ENCODE peak calls at places on chromosomes 16 and 17, in ten cellular contexts. One of them, this sample, is unnamed.

GRCh38 chr16:87860553-87861299 is 8.6 kb downstream of the SLC7A5 start:
- DNase-seq in uterus: no peak
- DNase-seq in Peyer's patch: no peak
- DNase-seq in A549: peak
- DNase-seq in vagina: no peak
- DNase-seq in H1: no peak
- DNase-seq in IMR-90: peak
- DNase-seq in breast epithelium: no peak
- DNase-seq in lower leg skin: no peak
- DNase-seq in adrenal gland: peak
- DNase-seq in this sample: no peak

GRCh38 chr17:73865825-73866224 is 221.6 kb upstream of the SDK2 start:
- DNase-seq in H1: no peak
- DNase-seq in breast epithelium: no peak
- DNase-seq in adrenal gland: no peak
- DNase-seq in vagina: no peak
- DNase-seq in Peyer's patch: no peak
- DNase-seq in IMR-90: no peak
- DNase-seq in A549: no peak
- DNase-seq in uterus: no peak
- DNase-seq in lower leg skin: no peak
- DNase-seq in this sample: no peak

GRCh38 chr16:11078812-11079459 is 134.6 kb downstream of the CLEC16A start:
- DNase-seq in uterus: peak
- DNase-seq in adrenal gland: no peak
- DNase-seq in Peyer's patch: no peak
- DNase-seq in breast epithelium: no peak
- DNase-seq in lower leg skin: peak
- DNase-seq in vagina: no peak
- DNase-seq in A549: no peak
- DNase-seq in H1: no peak
- DNase-seq in IMR-90: peak
- DNase-seq in this sample: no peak

GRCh38 chr16:78100162-78100467 is 661 bp downstream of the WWOX start:
- DNase-seq in adrenal gland: no peak
- DNase-seq in vagina: no peak
- DNase-seq in Peyer's patch: no peak
- DNase-seq in IMR-90: no peak
- DNase-seq in breast epithelium: no peak
- DNase-seq in H1: no peak
- DNase-seq in lower leg skin: no peak
- DNase-seq in A549: peak
- DNase-seq in uterus: no peak
- DNase-seq in this sample: no peak

GRCh38 chr17:38333635-38334295 is 10.0 kb downstream of the GPR179 start:
- DNase-seq in lower leg skin: no peak
- DNase-seq in breast epithelium: no peak
- DNase-seq in H1: peak
- DNase-seq in uterus: no peak
- DNase-seq in Peyer's patch: peak
- DNase-seq in IMR-90: no peak
- DNase-seq in A549: peak
- DNase-seq in adrenal gland: no peak
- DNase-seq in vagina: no peak
- DNase-seq in this sample: no peak

GRCh38 chr16:27632267-27632666 is 82.3 kb downstream of the KATNIP start:
- DNase-seq in uterus: no peak
- DNase-seq in A549: no peak
- DNase-seq in adrenal gland: no peak
- DNase-seq in lower leg skin: no peak
- DNase-seq in breast epithelium: no peak
- DNase-seq in vagina: no peak
- DNase-seq in H1: no peak
- DNase-seq in IMR-90: no peak
- DNase-seq in Peyer's patch: no peak
- DNase-seq in this sample: no peak

GRCh38 chr17:32489320-32490100 is 2.7 kb downstream of the CDK5R1 start:
- DNase-seq in A549: no peak
- DNase-seq in adrenal gland: no peak
- DNase-seq in H1: no peak
- DNase-seq in lower leg skin: no peak
- DNase-seq in vagina: no peak
- DNase-seq in IMR-90: no peak
- DNase-seq in Peyer's patch: peak
- DNase-seq in uterus: no peak
- DNase-seq in breast epithelium: no peak
- DNase-seq in this sample: peak

GRCh38 chr17:54536306-54536705 is 364.3 kb upstream of the TOM1L1 start:
- DNase-seq in H1: peak
- DNase-seq in A549: no peak
- DNase-seq in adrenal gland: no peak
- DNase-seq in vagina: no peak
- DNase-seq in Peyer's patch: no peak
- DNase-seq in breast epithelium: no peak
- DNase-seq in lower leg skin: no peak
- DNase-seq in uterus: no peak
- DNase-seq in IMR-90: no peak
- DNase-seq in this sample: no peak

GRCh38 chr17:31053076-31053475 is 41.7 kb upstream of the NF1 start:
- DNase-seq in lower leg skin: no peak
- DNase-seq in breast epithelium: no peak
- DNase-seq in vagina: no peak
- DNase-seq in H1: no peak
- DNase-seq in adrenal gland: no peak
- DNase-seq in A549: no peak
- DNase-seq in IMR-90: no peak
- DNase-seq in uterus: no peak
- DNase-seq in Peyer's patch: no peak
- DNase-seq in this sample: no peak

GRCh38 chr17:31054761-31055160 is 40.0 kb upstream of the NF1 start:
- DNase-seq in lower leg skin: no peak
- DNase-seq in A549: no peak
- DNase-seq in Peyer's patch: no peak
- DNase-seq in IMR-90: no peak
- DNase-seq in vagina: no peak
- DNase-seq in breast epithelium: no peak
- DNase-seq in adrenal gland: no peak
- DNase-seq in H1: no peak
- DNase-seq in uterus: no peak
- DNase-seq in this sample: no peak

GRCh38 chr17:31050948-31051347 is 43.8 kb upstream of the NF1 start:
- DNase-seq in uterus: no peak
- DNase-seq in vagina: no peak
- DNase-seq in Peyer's patch: no peak
- DNase-seq in A549: no peak
- DNase-seq in H1: no peak
- DNase-seq in IMR-90: no peak
- DNase-seq in adrenal gland: no peak
- DNase-seq in breast epithelium: no peak
- DNase-seq in lower leg skin: no peak
- DNase-seq in this sample: no peak

GRCh38 chr17:31051517-31051916 is 43.3 kb upstream of the NF1 start:
- DNase-seq in adrenal gland: no peak
- DNase-seq in lower leg skin: no peak
- DNase-seq in A549: no peak
- DNase-seq in Peyer's patch: no peak
- DNase-seq in uterus: no peak
- DNase-seq in vagina: no peak
- DNase-seq in breast epithelium: no peak
- DNase-seq in H1: no peak
- DNase-seq in IMR-90: no peak
- DNase-seq in this sample: no peak

DNA sequence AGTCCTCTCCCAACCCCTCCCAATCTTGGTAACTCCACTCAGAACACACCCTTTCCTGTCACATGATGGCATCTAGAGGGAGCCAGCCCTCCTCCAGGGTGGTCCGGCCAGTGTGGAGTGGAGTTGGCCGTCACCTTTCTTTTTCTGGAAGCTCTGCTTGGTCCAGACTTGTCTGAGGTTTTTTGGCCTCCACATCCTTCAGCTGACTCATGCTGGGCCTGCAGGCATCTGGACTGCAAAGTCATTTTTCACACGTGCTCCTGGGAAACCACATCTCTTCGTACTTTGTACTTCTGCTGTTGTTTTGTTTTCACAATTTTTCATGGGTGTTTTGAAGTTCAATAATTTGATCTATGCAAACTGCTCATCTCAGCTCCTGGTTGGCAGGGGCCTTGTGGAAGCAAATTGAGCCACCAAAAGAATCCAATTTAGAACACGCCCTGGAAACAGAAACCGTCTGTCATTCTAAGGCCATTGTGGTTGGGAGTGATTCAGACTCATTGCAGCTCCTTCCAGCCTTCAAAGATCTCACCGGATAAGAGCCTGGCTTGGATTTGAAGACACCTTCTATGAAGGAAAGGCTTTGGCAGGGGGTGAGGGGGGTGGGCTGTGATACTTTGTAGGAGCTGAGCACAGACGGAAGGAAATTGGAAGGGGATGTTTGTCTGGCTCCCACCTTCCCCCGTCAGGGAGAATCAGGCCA is 42.4 kb upstream of the NF1 start:
- DNase-seq in IMR-90: peak
- DNase-seq in adrenal gland: peak
- DNase-seq in A549: peak
- DNase-seq in lower leg skin: peak
- DNase-seq in Peyer's patch: no peak
- DNase-seq in uterus: peak
- DNase-seq in breast epithelium: no peak
- DNase-seq in H1: no peak
- DNase-seq in vagina: no peak
- DNase-seq in this sample: no peak
- H3K4me3 ChIP-seq in IMR-90: no peak
- H3K4me3 ChIP-seq in adrenal gland: no peak
- H3K4me3 ChIP-seq in A549: no peak
- H3K4me3 ChIP-seq in lower leg skin: no peak
- H3K4me3 ChIP-seq in Peyer's patch: no peak
- H3K4me3 ChIP-seq in uterus: no peak
- H3K4me3 ChIP-seq in breast epithelium: no peak
- H3K4me3 ChIP-seq in H1: no peak
- H3K4me3 ChIP-seq in vagina: no peak
- H3K4me3 ChIP-seq in this sample: no peak

GRCh38 chr16:29820730-29821662 is 734 bp downstream of the MVP start:
- DNase-seq in IMR-90: no peak
- DNase-seq in uterus: peak
- DNase-seq in lower leg skin: no peak
- DNase-seq in vagina: peak
- DNase-seq in adrenal gland: peak
- DNase-seq in breast epithelium: no peak
- DNase-seq in H1: no peak
- DNase-seq in Peyer's patch: peak
- DNase-seq in A549: peak
- DNase-seq in this sample: no peak

GRCh38 chr16:29819506-29819905 is 756 bp upstream of the MVP start:
- DNase-seq in vagina: no peak
- DNase-seq in lower leg skin: no peak
- DNase-seq in uterus: no peak
- DNase-seq in IMR-90: no peak
- DNase-seq in adrenal gland: peak
- DNase-seq in A549: peak
- DNase-seq in H1: no peak
- DNase-seq in breast epithelium: no peak
- DNase-seq in Peyer's patch: no peak
- DNase-seq in this sample: no peak

GRCh38 chr16:29821663-29822115 is 1.4 kb downstream of the MVP start:
- DNase-seq in Peyer's patch: peak
- DNase-seq in lower leg skin: no peak
- DNase-seq in vagina: no peak
- DNase-seq in H1: no peak
- DNase-seq in IMR-90: peak
- DNase-seq in uterus: peak
- DNase-seq in A549: peak
- DNase-seq in adrenal gland: peak
- DNase-seq in breast epithelium: no peak
- DNase-seq in this sample: no peak

GRCh38 chr16:29818082-29818481 is 2.1 kb downstream of the PAGR1 start:
- DNase-seq in breast epithelium: no peak
- DNase-seq in IMR-90: no peak
- DNase-seq in Peyer's patch: no peak
- DNase-seq in vagina: no peak
- DNase-seq in H1: no peak
- DNase-seq in adrenal gland: no peak
- DNase-seq in A549: no peak
- DNase-seq in lower leg skin: no peak
- DNase-seq in uterus: no peak
- DNase-seq in this sample: no peak

GRCh38 chr16:29820271-29820701 is at the start of gene MVP:
- DNase-seq in vagina: peak
- DNase-seq in lower leg skin: no peak
- DNase-seq in H1: no peak
- DNase-seq in uterus: peak
- DNase-seq in adrenal gland: peak
- DNase-seq in A549: peak
- DNase-seq in breast epithelium: peak
- DNase-seq in IMR-90: peak
- DNase-seq in Peyer's patch: peak
- DNase-seq in this sample: peak
- TF ChIP-seq POLR2A in vagina: no peak
- TF ChIP-seq POLR2A in lower leg skin: no peak
- TF ChIP-seq POLR2A in H1: no peak
- TF ChIP-seq POLR2A in uterus: peak
- TF ChIP-seq POLR2A in adrenal gland: peak
- TF ChIP-seq POLR2A in A549: no peak
- TF ChIP-seq POLR2A in breast epithelium: peak
- TF ChIP-seq POLR2A in IMR-90: no peak
- TF ChIP-seq POLR2A in Peyer's patch: peak
- TF ChIP-seq POLR2A in this sample: peak

GRCh38 chr16:50369133-50369804 is 481 bp upstream of the BRD7 start:
- DNase-seq in breast epithelium: no peak
- DNase-seq in lower leg skin: no peak
- DNase-seq in H1: no peak
- DNase-seq in Peyer's patch: no peak
- DNase-seq in IMR-90: no peak
- DNase-seq in uterus: no peak
- DNase-seq in vagina: no peak
- DNase-seq in adrenal gland: no peak
- DNase-seq in A549: no peak
- DNase-seq in this sample: no peak

GRCh38 chr16:50367777-50368409 is 895 bp downstream of the BRD7 start:
- DNase-seq in uterus: no peak
- DNase-seq in A549: no peak
- DNase-seq in vagina: no peak
- DNase-seq in Peyer's patch: no peak
- DNase-seq in IMR-90: no peak
- DNase-seq in breast epithelium: no peak
- DNase-seq in adrenal gland: no peak
- DNase-seq in lower leg skin: no peak
- DNase-seq in H1: no peak
- DNase-seq in this sample: no peak

GRCh38 chr16:50366126-50366525 is 2.7 kb downstream of the BRD7 start:
- DNase-seq in vagina: no peak
- DNase-seq in A549: no peak
- DNase-seq in IMR-90: no peak
- DNase-seq in Peyer's patch: no peak
- DNase-seq in H1: no peak
- DNase-seq in breast epithelium: no peak
- DNase-seq in lower leg skin: no peak
- DNase-seq in adrenal gland: no peak
- DNase-seq in uterus: no peak
- DNase-seq in this sample: no peak

GRCh38 chr16:50371036-50371716 is 2.4 kb upstream of the BRD7 start:
- DNase-seq in H1: no peak
- DNase-seq in IMR-90: no peak
- DNase-seq in lower leg skin: no peak
- DNase-seq in A549: no peak
- DNase-seq in Peyer's patch: no peak
- DNase-seq in vagina: no peak
- DNase-seq in adrenal gland: no peak
- DNase-seq in uterus: no peak
- DNase-seq in breast epithelium: no peak
- DNase-seq in this sample: no peak

GRCh38 chr16:50368410-50369132 is at the start of gene BRD7:
- DNase-seq in A549: peak
- DNase-seq in H1: no peak
- DNase-seq in adrenal gland: peak
- DNase-seq in vagina: no peak
- DNase-seq in uterus: peak
- DNase-seq in lower leg skin: no peak
- DNase-seq in IMR-90: peak
- DNase-seq in Peyer's patch: peak
- DNase-seq in breast epithelium: no peak
- DNase-seq in this sample: no peak
- TF ChIP-seq CTCF in A549: peak
- TF ChIP-seq CTCF in H1: peak
- TF ChIP-seq CTCF in adrenal gland: peak
- TF ChIP-seq CTCF in vagina: peak
- TF ChIP-seq CTCF in uterus: no peak
- TF ChIP-seq CTCF in lower leg skin: no peak
- TF ChIP-seq CTCF in IMR-90: peak
- TF ChIP-seq CTCF in Peyer's patch: no peak
- TF ChIP-seq CTCF in breast epithelium: no peak
- TF ChIP-seq CTCF in this sample: peak

DNA sequence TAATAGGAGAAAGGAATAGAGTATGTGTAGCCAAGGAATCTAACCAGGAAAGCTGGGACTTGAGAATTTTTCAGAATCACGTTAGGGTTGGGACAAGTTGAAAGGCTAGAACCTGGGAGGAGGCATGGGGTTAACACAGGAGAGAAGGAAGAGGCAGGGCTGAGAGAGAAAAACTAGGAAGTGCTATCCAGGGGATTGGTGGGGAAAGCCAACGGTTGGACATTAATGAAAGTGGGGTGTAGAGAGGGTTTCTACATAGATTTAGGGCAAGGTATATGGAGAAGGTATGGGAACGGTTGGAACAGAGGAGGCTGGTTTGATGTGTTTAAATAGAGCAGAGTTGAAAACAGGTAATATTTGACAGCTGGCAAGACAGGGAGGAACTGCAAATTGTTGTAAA is 2.7 kb downstream of the SRRM2 start:
- DNase-seq in IMR-90: no peak
- DNase-seq in H1: no peak
- DNase-seq in adrenal gland: no peak
- DNase-seq in breast epithelium: no peak
- DNase-seq in A549: no peak
- DNase-seq in uterus: no peak
- DNase-seq in vagina: no peak
- DNase-seq in Peyer's patch: no peak
- DNase-seq in lower leg skin: no peak
- DNase-seq in this sample: no peak
- H3K4me3 ChIP-seq in IMR-90: no peak
- H3K4me3 ChIP-seq in H1: peak
- H3K4me3 ChIP-seq in adrenal gland: no peak
- H3K4me3 ChIP-seq in breast epithelium: peak
- H3K4me3 ChIP-seq in A549: peak
- H3K4me3 ChIP-seq in uterus: peak
- H3K4me3 ChIP-seq in vagina: peak
- H3K4me3 ChIP-seq in Peyer's patch: peak
- H3K4me3 ChIP-seq in lower leg skin: no peak
- H3K4me3 ChIP-seq in this sample: peak

This sample was measured in suprapubic skin.